ENCODE peak calls at places on chromosomes 3 and 15, in seven cellular contexts. C is Ammon's horn, X is retina, M is heart right ventricle, E is cardiac muscle cell, Y is fibroblast of mammary gland, W is NCI-H774. U is an unnamed sample.

GRCh38 chr3:150168694-150169093 is 198.0 kb upstream of the PFN2 start:
- DNase-seq in C (peak; percentile 30), X (no peak), M (no peak), E (peak; percentile 28), Y (peak; percentile 77), W (no peak), U (no peak)

GRCh38 chr3:27596334-27596841 is 112.2 kb upstream of the SLC4A7 start:
- DNase-seq in C (no peak), X (no peak), M (no peak), E (no peak), Y (peak; percentile 78), W (no peak), U (no peak)

GRCh38 chr3:174938102-174938501 is 79.0 kb downstream of the NAALADL2 start:
- DNase-seq in C (no peak), X (no peak), M (no peak), E (no peak), Y (no peak), W (no peak), U (no peak)

GRCh38 chr3:86792316-86792715 is 198.6 kb downstream of the VGLL3 start:
- DNase-seq in C (no peak), X (no peak), M (no peak), E (no peak), Y (peak; percentile 56), W (no peak), U (no peak)

GRCh38 chr3:147361671-147362420 is 44.5 kb downstream of the ZIC4 start:
- DNase-seq in C (no peak), X (peak; percentile 52), M (peak; percentile 26), E (no peak), Y (peak; percentile 22), W (peak; percentile 24), U (no peak)

GRCh38 chr3:177443469-177443868 is 246.2 kb upstream of the TBL1XR1 start:
- DNase-seq in C (no peak), X (no peak), M (no peak), E (no peak), Y (no peak), W (no peak), U (no peak)

GRCh38 chr3:34016925-34017592 is 218.6 kb downstream of the PDCD6IP start:
- DNase-seq in C (no peak), X (no peak), M (no peak), E (no peak), Y (no peak), W (no peak), U (no peak)

GRCh38 chr15:40928351-40928974 is 677 bp upstream of the DLL4 start:
- DNase-seq in C (no peak), X (peak; percentile 79), M (no peak), E (no peak), Y (no peak), W (peak; percentile 77), U (no peak)

GRCh38 chr3:52532517-52532837 is 1.2 kb downstream of the NT5DC2 start:
- DNase-seq in C (no peak), X (no peak), M (no peak), E (no peak), Y (peak; percentile 40), W (no peak), U (peak; percentile 80)

GRCh38 chr3:7508821-7509220 is 647.9 kb downstream of the GRM7 start:
- DNase-seq in C (no peak), X (no peak), M (no peak), E (no peak), Y (no peak), W (no peak), U (no peak)